ENCODE peak calls at places on chromosome 22, in five cellular contexts. E is HS-5; C is NCI-H1694; G is CD4-positive, alpha-beta T cell; M is lung microvascular endothelial cell. N is an unnamed sample.

GRCh38 chr22:23840026-23840425 is 1.2 kb upstream of the DERL3 start:
- DNase-seq in E (no peak), C (no peak), G (no peak), M (no peak), N (no peak)

GRCh38 chr22:45919504-45920286 is 57.3 kb downstream of the WNT7B start:
- DNase-seq in M (no peak), C (no peak), E (no peak), G (no peak), N (no peak)

GRCh38 chr22:49429066-49429465 is 398.6 kb downstream of the BRD1 start:
- DNase-seq in G (no peak), C (no peak), E (no peak), M (no peak), N (no peak)

GRCh38 chr22:41274856-41275255 is 11.1 kb downstream of the RANGAP1 start:
- DNase-seq in M (no peak), E (no peak), G (no peak), C (no peak), N (no peak)

GRCh38 chr22:45010532-45010900 is 711 bp upstream of the PHF21B start:
- DNase-seq in M (no peak), G (no peak), E (no peak), C (peak), N (no peak)

GRCh38 chr22:43346521-43346929 is 3.4 kb upstream of the SCUBE1 start:
- DNase-seq in E (no peak), C (peak), G (peak), M (peak), N (peak)

GRCh38 chr22:42277988-42278776 is 7.7 kb upstream of the TCF20 start:
- DNase-seq in E (no peak), M (peak), G (no peak), C (peak), N (no peak)

GRCh38 chr22:46982635-46983034 is 220.2 kb downstream of the TBC1D22A start:
- DNase-seq in C (no peak), E (no peak), M (no peak), G (no peak), N (no peak)

GRCh38 chr22:28802595-28803087 is 2.3 kb upstream of the XBP1 start:
- DNase-seq in M (no peak), E (no peak), C (no peak), G (no peak), N (no peak)

GRCh38 chr22:25137577-25138525 is 61.8 kb upstream of the CRYBB3 start:
- DNase-seq in M (no peak), C (no peak), E (no peak), G (no peak), N (no peak)

GRCh38 chr22:35328472-35328885 is 28.8 kb downstream of the TOM1 start:
- DNase-seq in C (no peak), G (no peak), M (peak), E (no peak), N (no peak)

GRCh38 chr22:28922540-28923244 is 39.3 kb downstream of the ZNRF3 start:
- DNase-seq in C (no peak), G (no peak), E (no peak), M (no peak), N (peak)

GRCh38 chr22:26367402-26368245 is 61.4 kb upstream of the ASPHD2 start:
- DNase-seq in G (peak), C (peak), E (no peak), M (peak), N (no peak)

GRCh38 chr22:42353883-42354727 is 78.1 kb downstream of the NFAM1 start:
- DNase-seq in G (no peak), C (peak), M (no peak), E (peak), N (no peak)

GRCh38 chr22:43476341-43476740 is 64.5 kb downstream of the MPPED1 start:
- DNase-seq in E (no peak), G (no peak), C (no peak), M (no peak), N (no peak)

GRCh38 chr22:38706101-38706884 is 549 bp downstream of the GTPBP1 start:
- DNase-seq in E (no peak), M (peak), G (peak), C (no peak), N (peak)

GRCh38 chr22:39148024-39148726 is 4.3 kb downstream of the CBX7 start:
- DNase-seq in E (no peak), G (no peak), M (no peak), C (no peak), N (no peak)

GRCh38 chr22:36873614-36874308 is 13.0 kb downstream of the NCF4 start:
- DNase-seq in E (no peak), C (peak), G (no peak), M (peak), N (no peak)

GRCh38 chr22:47355776-47356432 is 593.5 kb downstream of the TBC1D22A start:
- DNase-seq in E (no peak), M (no peak), G (no peak), C (peak), N (no peak)

GRCh38 chr22:32206774-32207758 is 2.2 kb upstream of the RFPL2 start:
- DNase-seq in M (peak), E (no peak), G (no peak), C (no peak), N (no peak)

GRCh38 chr22:45994516-45995404 is 17.8 kb upstream of the WNT7B start:
- DNase-seq in G (peak), C (peak), M (peak), E (no peak), N (peak)

GRCh38 chr22:24400726-24401596 is 26.4 kb upstream of the ADORA2A start:
- DNase-seq in G (no peak), C (no peak), M (peak), E (no peak), N (peak)

GRCh38 chr22:22815397-22816170 is 72.0 kb upstream of the IGLL5 start:
- DNase-seq in E (no peak), C (no peak), G (no peak), M (no peak), N (no peak)

GRCh38 chr22:47161631-47162030 is 399.2 kb downstream of the TBC1D22A start:
- DNase-seq in C (no peak), E (no peak), M (no peak), G (no peak), N (peak)

GRCh38 chr22:32329202-32329645 is 28.4 kb upstream of the RFPL3 start:
- DNase-seq in C (no peak), M (no peak), G (no peak), E (no peak), N (no peak)

GRCh38 chr22:50306753-50307749 is at the start of gene PLXNB2:
- DNase-seq in M (peak), G (no peak), E (no peak), C (peak), N (peak)

GRCh38 chr22:19477321-19478085 is 1.5 kb downstream of the UFD1 start:
- DNase-seq in M (peak), C (no peak), E (no peak), G (no peak), N (no peak)

GRCh38 chr22:45576273-45576625 is 73.6 kb downstream of the FBLN1 start:
- DNase-seq in G (no peak), C (no peak), M (no peak), E (no peak), N (peak)

GRCh38 chr22:43782448-43782847 is 29.7 kb downstream of the EFCAB6 start:
- DNase-seq in M (no peak), G (no peak), E (no peak), C (no peak), N (no peak)

GRCh38 chr22:28594076-28594783 is 85.4 kb downstream of the TTC28 start:
- DNase-seq in M (no peak), E (no peak), G (no peak), C (no peak), N (no peak)

GRCh38 chr22:46024136-46024840 is 47.3 kb upstream of the WNT7B start:
- DNase-seq in E (no peak), M (no peak), C (no peak), G (no peak), N (peak)

GRCh38 chr22:27394806-27395404 is 406.7 kb downstream of the MN1 start:
- DNase-seq in M (no peak), E (no peak), C (no peak), G (no peak), N (no peak)

GRCh38 chr22:41772645-41773044 is 27.8 kb upstream of the CCDC134 start:
- DNase-seq in C (no peak), M (no peak), E (no peak), G (no peak), N (no peak)

GRCh38 chr22:44638966-44639739 is 62.9 kb upstream of the PRR5 start:
- DNase-seq in E (no peak), M (no peak), C (no peak), G (no peak), N (peak)

GRCh38 chr22:36145881-36146280 is 14.7 kb downstream of the APOL3 start:
- DNase-seq in C (no peak), E (no peak), G (no peak), M (peak), N (no peak)

GRCh38 chr22:46447906-46448669 is 89.3 kb downstream of the CELSR1 start:
- DNase-seq in M (no peak), E (no peak), C (no peak), G (no peak), N (no peak)

N was measured in aorta.